ENCODE peak calls at places on chromosomes 2 and 18, in five cellular contexts. One of them, this sample, is unnamed.

GRCh38 chr2:40716879-40717278 is 265.0 kb upstream of the SLC8A1 start:
- DNase-seq in activated T-cell treated with anti-CD3 and anti-CD28 coated beads for 48 hours: no peak
- DNase-seq in HTR-8/SVneo: peak
- DNase-seq in foreskin fibroblast: peak
- DNase-seq in DMS79: no peak
- DNase-seq in this sample: no peak

GRCh38 chr2:226887940-226888339 is 52.1 kb downstream of the RHBDD1 start:
- DNase-seq in DMS79: no peak
- DNase-seq in activated T-cell treated with anti-CD3 and anti-CD28 coated beads for 48 hours: no peak
- DNase-seq in HTR-8/SVneo: no peak
- DNase-seq in foreskin fibroblast: peak
- DNase-seq in this sample: no peak

GRCh38 chr2:98701230-98701629 is 29.7 kb downstream of the MGAT4A start:
- DNase-seq in DMS79: no peak
- DNase-seq in activated T-cell treated with anti-CD3 and anti-CD28 coated beads for 48 hours: no peak
- DNase-seq in foreskin fibroblast: peak
- DNase-seq in HTR-8/SVneo: no peak
- DNase-seq in this sample: no peak

GRCh38 chr2:118687698-118688097 is 159.8 kb downstream of the EN1 start:
- DNase-seq in activated T-cell treated with anti-CD3 and anti-CD28 coated beads for 48 hours: no peak
- DNase-seq in DMS79: no peak
- DNase-seq in HTR-8/SVneo: no peak
- DNase-seq in foreskin fibroblast: peak
- DNase-seq in this sample: no peak

GRCh38 chr2:101776172-101777043 is 78.9 kb downstream of the MAP4K4 start:
- DNase-seq in HTR-8/SVneo: no peak
- DNase-seq in foreskin fibroblast: no peak
- DNase-seq in activated T-cell treated with anti-CD3 and anti-CD28 coated beads for 48 hours: no peak
- DNase-seq in DMS79: no peak
- DNase-seq in this sample: no peak

GRCh38 chr2:31522742-31523141 is 58.0 kb downstream of the SRD5A2 start:
- DNase-seq in foreskin fibroblast: peak
- DNase-seq in activated T-cell treated with anti-CD3 and anti-CD28 coated beads for 48 hours: no peak
- DNase-seq in HTR-8/SVneo: no peak
- DNase-seq in DMS79: peak
- DNase-seq in this sample: no peak

GRCh38 chr2:74562126-74562775 is 7.7 kb downstream of the DOK1 start:
- DNase-seq in DMS79: no peak
- DNase-seq in foreskin fibroblast: peak
- DNase-seq in HTR-8/SVneo: no peak
- DNase-seq in activated T-cell treated with anti-CD3 and anti-CD28 coated beads for 48 hours: no peak
- DNase-seq in this sample: no peak

GRCh38 chr2:101843471-101843870 is 146.0 kb downstream of the MAP4K4 start:
- DNase-seq in DMS79: no peak
- DNase-seq in HTR-8/SVneo: no peak
- DNase-seq in foreskin fibroblast: no peak
- DNase-seq in activated T-cell treated with anti-CD3 and anti-CD28 coated beads for 48 hours: no peak
- DNase-seq in this sample: no peak

GRCh38 chr18:5943514-5943913 is 48.2 kb upstream of the TMEM200C start:
- DNase-seq in foreskin fibroblast: no peak
- DNase-seq in DMS79: peak
- DNase-seq in HTR-8/SVneo: no peak
- DNase-seq in activated T-cell treated with anti-CD3 and anti-CD28 coated beads for 48 hours: no peak
- DNase-seq in this sample: no peak

GRCh38 chr2:172098650-172099471 is 3.8 kb downstream of the DLX2 start:
- DNase-seq in foreskin fibroblast: peak
- DNase-seq in DMS79: no peak
- DNase-seq in HTR-8/SVneo: peak
- DNase-seq in activated T-cell treated with anti-CD3 and anti-CD28 coated beads for 48 hours: no peak
- DNase-seq in this sample: no peak

This sample was measured in mesenteric fat pad.